ENCODE peak calls at places on chromosomes 13 and 19, in four cellular contexts. N, J, I and C are unnamed samples.

GRCh38 chr19:8149261-8150094 is at the start of gene FBN3:
- DNase-seq in N (no peak), I (no peak), J (no peak), C (no peak)

GRCh38 chr19:41792513-41793413 is 3.6 kb upstream of the CEACAM3 start:
- DNase-seq in N (peak; percentile 15), I (peak; percentile 70), J (no peak), C (peak; percentile 63)

GRCh38 chr13:110811751-110812110 is 98.2 kb downstream of the ING1 start:
- DNase-seq in I (no peak), N (no peak), J (no peak), C (no peak)

GRCh38 chr13:81957121-81957520 is 1616.2 kb upstream of the SPRY2 start:
- DNase-seq in N (no peak), I (no peak), J (no peak), C (no peak)

GRCh38 chr13:102191951-102192461 is 209.8 kb downstream of the FGF14 start:
- DNase-seq in I (no peak), J (peak; percentile 71), N (peak; percentile 22), C (no peak)

GRCh38 chr19:16207490-16208025 is 9.8 kb downstream of the AP1M1 start:
- DNase-seq in I (no peak), N (no peak), J (no peak), C (no peak)

GRCh38 chr19:56351208-56351607 is 36.6 kb upstream of the ZSCAN5A start:
- DNase-seq in J (no peak), I (no peak), N (no peak), C (no peak)

GRCh38 chr13:100608906-100609305 is 20.3 kb upstream of the GGACT start:
- DNase-seq in I (no peak), J (no peak), N (peak; percentile 12), C (peak; percentile 34)

GRCh38 chr19:47891923-47892666 is 6.0 kb upstream of the SULT2A1 start:
- DNase-seq in N (peak; percentile 7), I (no peak), J (no peak), C (no peak)

GRCh38 chr19:55451522-55452380 is 8.7 kb upstream of the SHISA7 start:
- DNase-seq in N (no peak), I (no peak), J (no peak), C (no peak)

GRCh38 chr19:13764821-13765394 is 586 bp downstream of the MRI1 start:
- DNase-seq in I (no peak), N (no peak), J (no peak), C (peak; percentile 42)

GRCh38 chr13:20519887-20520286 is 5.8 kb downstream of the CRYL1 start:
- DNase-seq in I (no peak), J (no peak), N (no peak), C (no peak)

GRCh38 chr19:21824679-21825078 is 11.3 kb downstream of the ZNF43 start:
- DNase-seq in J (no peak), N (no peak), I (no peak), C (no peak)